ENCODE peak calls at places on chromosomes 12 and 14, in seven cellular contexts. C is AG04450, T is ovary, D is astrocyte of the spinal cord, S is psoas muscle, H is fibroblast of lung, Q is kidney. Z is an unnamed sample.

GRCh38 chr14:44963775-44964380 is 1.9 kb downstream of the TOGARAM1 start:
- DNase-seq in C (no peak), T (no peak), D (no peak), S (no peak), H (peak; percentile 21), Q (no peak), Z (no peak)

GRCh38 chr12:1630081-1630826 is 1.2 kb downstream of the WNT5B start:
- DNase-seq in C (no peak), T (peak; percentile 54), D (peak; percentile 25), S (peak; percentile 56), H (peak; percentile 29), Q (peak; percentile 83), Z (peak; percentile 69)

GRCh38 chr14:37668646-37669045 is 73.2 kb downstream of the TTC6 start:
- DNase-seq in C (peak; percentile 10), T (no peak), D (peak; percentile 14), S (no peak), H (peak; percentile 44), Q (no peak), Z (no peak)

GRCh38 chr12:11657511-11657910 is 8.0 kb downstream of the ETV6 start:
- DNase-seq in C (no peak), T (no peak), D (no peak), S (no peak), H (no peak), Q (no peak), Z (no peak)

GRCh38 chr12:113268621-113269020 is 47.4 kb downstream of the TPCN1 start:
- DNase-seq in C (no peak), T (no peak), D (no peak), S (no peak), H (no peak), Q (no peak), Z (no peak)

GRCh38 chr12:115383668-115384067 is 699.7 kb upstream of the TBX3 start:
- DNase-seq in C (peak; percentile 62), T (no peak), D (peak; percentile 66), S (peak; percentile 30), H (peak; percentile 62), Q (no peak), Z (peak; percentile 70)

GRCh38 chr12:83573676-83574075 is 887.0 kb downstream of the TMTC2 start:
- DNase-seq in C (no peak), T (no peak), D (peak; percentile 69), S (peak; percentile 18), H (peak; percentile 92), Q (no peak), Z (no peak)

GRCh38 chr12:111602348-111602747 is 3.2 kb upstream of the ATXN2 start:
- DNase-seq in C (no peak), T (no peak), D (no peak), S (no peak), H (no peak), Q (no peak), Z (no peak)

GRCh38 chr14:91021991-91022621 is 38.3 kb downstream of the RPS6KA5 start:
- DNase-seq in C (no peak), T (no peak), D (no peak), S (no peak), H (no peak), Q (no peak), Z (no peak)

GRCh38 chr14:92690171-92691011 is 58.0 kb downstream of the LGMN start:
- DNase-seq in C (peak; percentile 10), T (no peak), D (peak; percentile 59), S (no peak), H (peak; percentile 54), Q (peak; percentile 79), Z (no peak)

GRCh38 chr12:112987561-112987960 is 9.2 kb downstream of the OAS2 start:
- DNase-seq in C (no peak), T (no peak), D (no peak), S (no peak), H (no peak), Q (no peak), Z (no peak)

GRCh38 chr12:41436076-41436475 is 248.0 kb downstream of the PDZRN4 start:
- DNase-seq in C (no peak), T (no peak), D (no peak), S (no peak), H (no peak), Q (no peak), Z (no peak)

GRCh38 chr12:104177663-104178501 is 37.7 kb upstream of the TXNRD1 start:
- DNase-seq in C (peak; percentile 89), T (peak; percentile 90), D (peak; percentile 95), S (peak; percentile 75), H (peak; percentile 99), Q (peak; percentile 93), Z (peak; percentile 91)

GRCh38 chr12:45034861-45035265 is 16.0 kb downstream of the DBX2 start:
- DNase-seq in C (no peak), T (no peak), D (no peak), S (no peak), H (no peak), Q (no peak), Z (no peak)

GRCh38 chr14:42541535-42542001 is 934.9 kb downstream of the LRFN5 start:
- DNase-seq in C (peak; percentile 20), T (no peak), D (peak; percentile 75), S (no peak), H (peak; percentile 95), Q (no peak), Z (no peak)

GRCh38 chr12:69071091-69071370 is 138.1 kb upstream of the CPM start:
- DNase-seq in C (no peak), T (no peak), D (no peak), S (no peak), H (no peak), Q (no peak), Z (no peak)

GRCh38 chr14:104388011-104388521 is 191.5 kb upstream of the C14orf180 start:
- DNase-seq in C (no peak), T (no peak), D (no peak), S (no peak), H (no peak), Q (peak; percentile 49), Z (peak; percentile 28)

GRCh38 chr12:188910-189621 is 24.9 kb downstream of the SLC6A12 start:
- DNase-seq in C (peak; percentile 18), T (peak; percentile 43), D (peak; percentile 39), S (peak; percentile 59), H (peak; percentile 48), Q (no peak), Z (no peak)

GRCh38 chr14:77868552-77869300 is 68.8 kb downstream of the ADCK1 start:
- DNase-seq in C (no peak), T (no peak), D (no peak), S (no peak), H (no peak), Q (no peak), Z (no peak)

GRCh38 chr12:50188875-50189575 is 21.9 kb upstream of the CERS5 start:
- DNase-seq in C (no peak), T (no peak), D (no peak), S (no peak), H (no peak), Q (no peak), Z (no peak)

GRCh38 chr12:10554971-10555481 is 49.3 kb downstream of the EIF2S3B start:
- DNase-seq in C (no peak), T (no peak), D (no peak), S (no peak), H (no peak), Q (no peak), Z (no peak)

GRCh38 chr12:113778432-113779128 is 187.5 kb downstream of the RBM19 start:
- DNase-seq in C (no peak), T (no peak), D (no peak), S (no peak), H (no peak), Q (no peak), Z (no peak)

GRCh38 chr12:98456583-98457573 is 58.5 kb upstream of the TMPO start:
- DNase-seq in C (no peak), T (peak; percentile 31), D (peak; percentile 56), S (peak; percentile 51), H (peak; percentile 17), Q (peak; percentile 79), Z (no peak)

GRCh38 chr14:26984318-26985177 is 386.7 kb upstream of the NOVA1 start:
- DNase-seq in C (no peak), T (peak; percentile 73), D (peak; percentile 73), S (peak; percentile 43), H (peak; percentile 76), Q (no peak), Z (peak; percentile 40)

GRCh38 chr12:101570022-101570421 is 24.7 kb upstream of the MYBPC1 start:
- DNase-seq in C (peak; percentile 15), T (no peak), D (peak; percentile 35), S (no peak), H (peak; percentile 62), Q (no peak), Z (no peak)

GRCh38 chr14:79581912-79582576 is 629.3 kb downstream of the DIO2 start:
- DNase-seq in C (no peak), T (no peak), D (peak; percentile 42), S (no peak), H (peak; percentile 32), Q (no peak), Z (no peak)

GRCh38 chr12:113247123-113248045 is 26.1 kb downstream of the TPCN1 start:
- DNase-seq in C (no peak), T (no peak), D (peak; percentile 54), S (no peak), H (peak; percentile 45), Q (no peak), Z (no peak)

GRCh38 chr12:6470375-6471163 is at the start of gene VAMP1:
- DNase-seq in C (peak; percentile 90), T (peak; percentile 97), D (peak; percentile 97), S (peak; percentile 98), H (peak; percentile 97), Q (peak; percentile 99), Z (peak; percentile 98)
- TF ChIP-seq CTCF in C (no peak), T (peak; percentile 14), D (no peak), S (no peak), H (no peak), Q (no peak), Z (peak; percentile 23)

GRCh38 chr12:56679834-56680575 is 8.1 kb downstream of the PTGES3 start:
- DNase-seq in C (no peak), T (no peak), D (no peak), S (no peak), H (no peak), Q (peak; percentile 19), Z (no peak)
- H3K4me3 ChIP-seq in C (no peak overlapping the region), T (no peak overlapping the region), D (no peak overlapping the region), S (no peak overlapping the region), H (no peak overlapping the region), Q (no peak overlapping the region), Z (no peak overlapping the region)

DNA sequence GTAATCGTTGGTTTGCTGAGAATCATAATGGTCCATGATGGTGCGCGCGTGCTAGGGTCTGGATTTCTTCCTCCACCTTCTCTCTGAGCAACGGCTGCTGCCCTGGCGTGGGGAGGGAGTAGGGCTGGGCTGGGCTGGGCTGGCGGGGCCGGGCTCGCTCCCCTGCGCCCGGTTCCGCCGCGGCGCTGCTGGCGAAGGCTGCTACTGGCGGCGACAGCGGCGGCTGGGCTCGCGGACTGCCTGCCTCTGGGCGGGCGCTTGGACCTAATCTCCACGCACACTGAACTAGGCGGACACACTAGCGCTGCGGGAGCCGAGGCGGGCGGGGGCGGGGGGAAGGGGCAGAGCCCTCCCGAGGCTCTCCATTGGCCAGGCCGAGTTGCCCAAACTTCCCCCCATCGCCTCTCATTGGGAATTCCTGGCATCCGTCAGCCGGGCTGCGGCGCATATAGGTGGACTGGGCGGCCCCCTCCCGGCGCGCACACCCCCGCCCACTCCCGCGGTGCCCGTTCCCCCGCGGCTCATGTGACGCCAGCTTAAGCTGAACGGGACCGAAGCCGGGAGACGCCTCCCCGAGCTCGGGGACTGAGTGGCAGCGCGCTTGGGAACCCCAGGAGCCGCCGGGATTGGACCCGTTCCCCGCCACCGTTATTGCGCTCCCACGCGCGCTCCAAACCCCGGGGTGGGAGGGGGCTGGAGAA is at the start of gene ACTN1:
- DNase-seq in C (peak; percentile 94), T (peak; percentile 96), D (peak; percentile 99), S (peak; percentile 90), H (peak; percentile 97), Q (peak; percentile 98), Z (peak; percentile 93)
- TF ChIP-seq CTCF in C (no peak), T (no peak), D (no peak), S (no peak), H (no peak), Q (no peak), Z (no peak)

GRCh38 chr14:61280526-61281185 is 482 bp downstream of the TMEM30B start:
- DNase-seq in C (no peak), T (peak; percentile 50), D (peak; percentile 38), S (peak; percentile 71), H (peak; percentile 54), Q (peak; percentile 90), Z (peak; percentile 72)
- H3K4me3 ChIP-seq in C (peak overlapping the region; percentile 50), T (peak overlapping the region; percentile 45), D (peak overlapping the region; percentile 34), S (peak overlapping the region; percentile 84), H (peak overlapping the region; percentile 23), Q (peak overlapping the region; percentile 54), Z (peak overlapping the region; percentile 75)

Z was measured in breast epithelium.